ENCODE peak calls at places on chromosomes 5 and 9, in six cellular contexts. O is H1, A is A549, C is astrocyte, H is fibroblast of the aortic adventitia, Y is uterus. I is an unnamed sample.

GRCh38 chr5:32859211-32859641 is 148.1 kb downstream of the NPR3 start:
- DNase-seq in O (no peak), A (no peak), C (peak), H (no peak), Y (no peak), I (peak)

GRCh38 chr9:84856181-84856632 is 186.7 kb downstream of the NTRK2 start:
- DNase-seq in O (no peak), A (no peak), C (peak), H (peak), Y (peak), I (no peak)

GRCh38 chr5:173823721-173824567 is 64.2 kb upstream of the CPEB4 start:
- DNase-seq in O (peak), A (peak), C (peak), H (peak), Y (no peak), I (peak)

GRCh38 chr5:171968512-171968911 is 37.9 kb downstream of the FBXW11 start:
- DNase-seq in O (no peak), A (no peak), C (no peak), H (no peak), Y (no peak), I (no peak)

GRCh38 chr9:129823163-129823933 is 588 bp downstream of the TOR1A start:
- DNase-seq in O (no peak), A (peak), C (peak), H (peak), Y (no peak), I (no peak)

GRCh38 chr9:135211524-135211890 is 124.0 kb downstream of the OLFM1 start:
- DNase-seq in O (no peak), A (no peak), C (no peak), H (no peak), Y (no peak), I (no peak)

GRCh38 chr5:68255305-68256130 is 40.0 kb downstream of the PIK3R1 start:
- DNase-seq in O (no peak), A (no peak), C (no peak), H (no peak), Y (no peak), I (no peak)

GRCh38 chr5:150946351-150946905 is 41.6 kb upstream of the ZNF300 start:
- DNase-seq in O (no peak), A (no peak), C (peak), H (peak), Y (peak), I (peak)

GRCh38 chr5:113673041-113673440 is 159.5 kb downstream of the YTHDC2 start:
- DNase-seq in O (no peak), A (no peak), C (no peak), H (no peak), Y (no peak), I (no peak)

GRCh38 chr9:124814178-124814535 is 37.2 kb downstream of the OLFML2A start:
- DNase-seq in O (no peak), A (no peak), C (no peak), H (no peak), Y (no peak), I (peak)

GRCh38 chr5:171647900-171648253 is 137.7 kb upstream of the SMIM23 start:
- DNase-seq in O (no peak), A (no peak), C (peak), H (no peak), Y (no peak), I (no peak)

GRCh38 chr5:68292316-68292715 is 76.8 kb downstream of the PIK3R1 start:
- DNase-seq in O (no peak), A (no peak), C (peak), H (peak), Y (no peak), I (no peak)

GRCh38 chr9:5042661-5043178 is 57.6 kb downstream of the JAK2 start:
- DNase-seq in O (no peak), A (no peak), C (no peak), H (no peak), Y (no peak), I (no peak)

GRCh38 chr9:35696520-35697215 is 6.9 kb upstream of the TPM2 start:
- DNase-seq in O (no peak), A (peak), C (no peak), H (peak), Y (peak), I (peak)

GRCh38 chr9:98094851-98095250 is 24.2 kb downstream of the TRIM14 start:
- DNase-seq in O (no peak), A (no peak), C (no peak), H (no peak), Y (no peak), I (no peak)

GRCh38 chr5:136040746-136041415 is 12.1 kb downstream of the TGFBI start:
- DNase-seq in O (no peak), A (no peak), C (no peak), H (no peak), Y (no peak), I (no peak)

DNA sequence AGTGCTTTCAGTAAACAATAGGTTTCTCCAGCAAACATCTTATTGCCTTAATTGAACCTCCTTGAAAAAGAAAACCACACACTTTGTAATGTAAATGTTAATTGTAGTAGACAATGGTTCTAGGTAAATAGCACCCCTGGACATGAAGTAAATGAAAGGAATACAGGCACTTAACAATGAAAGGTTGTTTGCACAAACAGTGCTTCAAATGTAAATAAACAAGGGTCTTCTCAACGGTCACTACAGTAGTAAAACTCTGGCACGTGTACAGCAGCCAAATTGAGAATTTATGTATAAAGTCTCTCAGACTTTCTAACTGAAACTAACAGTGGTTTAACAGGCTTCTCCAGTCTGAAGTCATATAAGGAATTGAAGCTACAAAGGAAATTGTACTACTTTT is 218.4 kb downstream of the MEF2C start:
- DNase-seq in O (no peak), A (no peak), C (no peak), H (no peak), Y (no peak), I (no peak)
- H3K4me3 ChIP-seq in O (no peak), A (no peak), C (no peak), H (no peak), Y (no peak), I (no peak)

GRCh38 chr5:110038297-110038997 is 348.7 kb downstream of the MAN2A1 start:
- DNase-seq in O (no peak), A (no peak), C (peak), H (peak), Y (no peak), I (no peak)

GRCh38 chr5:110045153-110045552 is 355.4 kb downstream of the MAN2A1 start:
- DNase-seq in O (no peak), A (no peak), C (peak), H (peak), Y (no peak), I (peak)

GRCh38 chr5:110043025-110043424 is 353.3 kb downstream of the MAN2A1 start:
- DNase-seq in O (no peak), A (no peak), C (no peak), H (no peak), Y (no peak), I (no peak)

GRCh38 chr5:110040178-110040577 is 350.5 kb downstream of the MAN2A1 start:
- DNase-seq in O (no peak), A (no peak), C (no peak), H (no peak), Y (no peak), I (no peak)
- TF ChIP-seq CTCF in O (peak), A (no peak), C (no peak), H (peak), Y (no peak), I (peak)

GRCh38 chr9:110807956-110808598 is 139.5 kb downstream of the MUSK start:
- DNase-seq in O (no peak), A (no peak), C (peak), H (no peak), Y (no peak), I (no peak)

GRCh38 chr9:110814159-110814558 is 145.6 kb downstream of the MUSK start:
- DNase-seq in O (no peak), A (no peak), C (no peak), H (peak), Y (no peak), I (peak)

GRCh38 chr9:110809038-110809595 is 140.5 kb downstream of the MUSK start:
- DNase-seq in O (no peak), A (no peak), C (no peak), H (no peak), Y (no peak), I (no peak)

GRCh38 chr9:110810251-110810976 is 141.8 kb downstream of the MUSK start:
- DNase-seq in O (no peak), A (no peak), C (no peak), H (no peak), Y (no peak), I (peak)

DNA sequence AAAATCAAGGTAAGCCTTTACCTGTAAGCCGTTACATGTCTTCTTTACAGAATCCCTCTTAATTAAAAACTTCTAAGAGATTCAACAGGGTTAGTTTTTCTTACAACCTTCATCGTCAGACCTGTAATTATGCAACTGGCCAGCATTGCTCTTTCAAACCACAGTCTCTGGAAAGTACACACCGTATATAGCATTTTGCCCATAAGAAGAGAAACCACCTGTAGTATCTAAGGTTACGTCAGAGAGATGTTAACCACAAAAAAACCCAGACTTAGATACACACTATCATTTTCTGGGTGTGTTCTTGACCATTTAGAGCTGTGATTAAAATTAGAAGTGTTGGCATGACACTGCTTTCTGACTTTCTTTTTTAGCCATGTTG is 140.0 kb downstream of the MUSK start:
- DNase-seq in O (no peak), A (no peak), C (no peak), H (no peak), Y (no peak), I (no peak)
- H3K4me3 ChIP-seq in O (no peak), A (no peak), C (no peak), H (no peak), Y (no peak), I (no peak)

GRCh38 chr5:29001666-29002065 is 1963.3 kb upstream of the CDH9 start:
- DNase-seq in O (no peak), A (peak), C (no peak), H (no peak), Y (no peak), I (no peak)
- TF ChIP-seq CTCF in O (peak), A (no peak), C (no peak), H (no peak), Y (no peak), I (no peak)